ENCODE peak calls at places on chromosomes 16 and 17, in ten cellular contexts. One of them, this sample, is unnamed.

GRCh38 chr17:29358421-29358820 is 31.7 kb upstream of the TAOK1 start:
- DNase-seq in GM04503: no peak
- DNase-seq in PC-9: no peak
- DNase-seq in GM10248: no peak
- DNase-seq in activated T-helper 9 cell treated with anti-CD3 and anti-CD28 coated beads, Interleukin-2, amount 50 U/mL, for 16 hours: no peak
- DNase-seq in fibroblast of the aortic adventitia: peak
- DNase-seq in heart right ventricle: no peak
- DNase-seq in lower lobe of right lung: no peak
- DNase-seq in NCI-H460: no peak
- DNase-seq in HTR-8/SVneo: no peak
- DNase-seq in this sample: no peak

GRCh38 chr16:70770968-70771552 is 29.9 kb downstream of the VAC14 start:
- DNase-seq in HTR-8/SVneo: peak
- DNase-seq in NCI-H460: peak
- DNase-seq in activated T-helper 9 cell treated with anti-CD3 and anti-CD28 coated beads, Interleukin-2, amount 50 U/mL, for 16 hours: peak
- DNase-seq in GM04503: no peak
- DNase-seq in lower lobe of right lung: no peak
- DNase-seq in PC-9: peak
- DNase-seq in fibroblast of the aortic adventitia: peak
- DNase-seq in heart right ventricle: peak
- DNase-seq in GM10248: peak
- DNase-seq in this sample: peak

GRCh38 chr16:86541560-86541959 is 13.5 kb downstream of the MTHFSD start:
- DNase-seq in heart right ventricle: no peak
- DNase-seq in NCI-H460: no peak
- DNase-seq in activated T-helper 9 cell treated with anti-CD3 and anti-CD28 coated beads, Interleukin-2, amount 50 U/mL, for 16 hours: no peak
- DNase-seq in PC-9: no peak
- DNase-seq in GM10248: no peak
- DNase-seq in HTR-8/SVneo: no peak
- DNase-seq in lower lobe of right lung: no peak
- DNase-seq in fibroblast of the aortic adventitia: no peak
- DNase-seq in GM04503: no peak
- DNase-seq in this sample: no peak

GRCh38 chr17:78661092-78661770 is 84.0 kb upstream of the DNAH17 start:
- DNase-seq in lower lobe of right lung: no peak
- DNase-seq in NCI-H460: no peak
- DNase-seq in GM10248: no peak
- DNase-seq in heart right ventricle: no peak
- DNase-seq in HTR-8/SVneo: no peak
- DNase-seq in GM04503: no peak
- DNase-seq in PC-9: peak
- DNase-seq in fibroblast of the aortic adventitia: no peak
- DNase-seq in activated T-helper 9 cell treated with anti-CD3 and anti-CD28 coated beads, Interleukin-2, amount 50 U/mL, for 16 hours: no peak
- DNase-seq in this sample: no peak

GRCh38 chr16:8628981-8629725 is 7.7 kb downstream of the METTL22 start:
- DNase-seq in fibroblast of the aortic adventitia: no peak
- DNase-seq in NCI-H460: no peak
- DNase-seq in HTR-8/SVneo: no peak
- DNase-seq in GM04503: no peak
- DNase-seq in heart right ventricle: no peak
- DNase-seq in PC-9: no peak
- DNase-seq in lower lobe of right lung: no peak
- DNase-seq in activated T-helper 9 cell treated with anti-CD3 and anti-CD28 coated beads, Interleukin-2, amount 50 U/mL, for 16 hours: no peak
- DNase-seq in GM10248: no peak
- DNase-seq in this sample: no peak

GRCh38 chr16:48161906-48162305 is 6.1 kb upstream of the ABCC12 start:
- DNase-seq in GM10248: no peak
- DNase-seq in lower lobe of right lung: no peak
- DNase-seq in HTR-8/SVneo: no peak
- DNase-seq in fibroblast of the aortic adventitia: no peak
- DNase-seq in heart right ventricle: no peak
- DNase-seq in GM04503: no peak
- DNase-seq in activated T-helper 9 cell treated with anti-CD3 and anti-CD28 coated beads, Interleukin-2, amount 50 U/mL, for 16 hours: no peak
- DNase-seq in NCI-H460: no peak
- DNase-seq in PC-9: no peak
- DNase-seq in this sample: no peak

GRCh38 chr17:61669522-61669921 is 78.5 kb upstream of the NACA2 start:
- DNase-seq in GM10248: no peak
- DNase-seq in lower lobe of right lung: no peak
- DNase-seq in PC-9: no peak
- DNase-seq in GM04503: no peak
- DNase-seq in fibroblast of the aortic adventitia: no peak
- DNase-seq in activated T-helper 9 cell treated with anti-CD3 and anti-CD28 coated beads, Interleukin-2, amount 50 U/mL, for 16 hours: no peak
- DNase-seq in heart right ventricle: no peak
- DNase-seq in HTR-8/SVneo: no peak
- DNase-seq in NCI-H460: no peak
- DNase-seq in this sample: no peak

GRCh38 chr16:21156767-21157467 is 1.6 kb upstream of the LDAF1 start:
- DNase-seq in heart right ventricle: no peak
- DNase-seq in GM10248: peak
- DNase-seq in lower lobe of right lung: no peak
- DNase-seq in GM04503: no peak
- DNase-seq in activated T-helper 9 cell treated with anti-CD3 and anti-CD28 coated beads, Interleukin-2, amount 50 U/mL, for 16 hours: no peak
- DNase-seq in PC-9: peak
- DNase-seq in fibroblast of the aortic adventitia: peak
- DNase-seq in HTR-8/SVneo: peak
- DNase-seq in NCI-H460: peak
- DNase-seq in this sample: no peak

GRCh38 chr17:31413081-31413799 is 21.8 kb downstream of the RAB11FIP4 start:
- DNase-seq in fibroblast of the aortic adventitia: no peak
- DNase-seq in HTR-8/SVneo: no peak
- DNase-seq in PC-9: no peak
- DNase-seq in GM04503: no peak
- DNase-seq in GM10248: no peak
- DNase-seq in heart right ventricle: no peak
- DNase-seq in activated T-helper 9 cell treated with anti-CD3 and anti-CD28 coated beads, Interleukin-2, amount 50 U/mL, for 16 hours: no peak
- DNase-seq in NCI-H460: no peak
- DNase-seq in lower lobe of right lung: no peak
- DNase-seq in this sample: no peak

GRCh38 chr17:73139296-73139695 is 25.5 kb upstream of the SSTR2 start:
- DNase-seq in GM10248: no peak
- DNase-seq in lower lobe of right lung: no peak
- DNase-seq in GM04503: no peak
- DNase-seq in activated T-helper 9 cell treated with anti-CD3 and anti-CD28 coated beads, Interleukin-2, amount 50 U/mL, for 16 hours: no peak
- DNase-seq in heart right ventricle: no peak
- DNase-seq in fibroblast of the aortic adventitia: no peak
- DNase-seq in HTR-8/SVneo: no peak
- DNase-seq in NCI-H460: no peak
- DNase-seq in PC-9: no peak
- DNase-seq in this sample: no peak

GRCh38 chr16:35664091-35664693 is 2204.8 kb downstream of the TP53TG3F start:
- DNase-seq in GM04503: no peak
- DNase-seq in fibroblast of the aortic adventitia: no peak
- DNase-seq in GM10248: no peak
- DNase-seq in heart right ventricle: no peak
- DNase-seq in NCI-H460: no peak
- DNase-seq in HTR-8/SVneo: no peak
- DNase-seq in activated T-helper 9 cell treated with anti-CD3 and anti-CD28 coated beads, Interleukin-2, amount 50 U/mL, for 16 hours: no peak
- DNase-seq in PC-9: no peak
- DNase-seq in lower lobe of right lung: no peak
- DNase-seq in this sample: no peak

GRCh38 chr16:69396187-69397061 is 10.6 kb upstream of the TERF2 start:
- DNase-seq in heart right ventricle: no peak
- DNase-seq in fibroblast of the aortic adventitia: peak
- DNase-seq in GM04503: peak
- DNase-seq in NCI-H460: peak
- DNase-seq in activated T-helper 9 cell treated with anti-CD3 and anti-CD28 coated beads, Interleukin-2, amount 50 U/mL, for 16 hours: peak
- DNase-seq in lower lobe of right lung: no peak
- DNase-seq in HTR-8/SVneo: peak
- DNase-seq in GM10248: peak
- DNase-seq in PC-9: peak
- DNase-seq in this sample: peak

GRCh38 chr17:41810659-41811548 is 845 bp downstream of the P3H4 start:
- DNase-seq in activated T-helper 9 cell treated with anti-CD3 and anti-CD28 coated beads, Interleukin-2, amount 50 U/mL, for 16 hours: no peak
- DNase-seq in GM10248: no peak
- DNase-seq in NCI-H460: no peak
- DNase-seq in lower lobe of right lung: peak
- DNase-seq in fibroblast of the aortic adventitia: no peak
- DNase-seq in GM04503: no peak
- DNase-seq in heart right ventricle: no peak
- DNase-seq in PC-9: no peak
- DNase-seq in HTR-8/SVneo: no peak
- DNase-seq in this sample: no peak

GRCh38 chr16:54446639-54447038 is 160.1 kb upstream of the IRX3 start:
- DNase-seq in activated T-helper 9 cell treated with anti-CD3 and anti-CD28 coated beads, Interleukin-2, amount 50 U/mL, for 16 hours: no peak
- DNase-seq in HTR-8/SVneo: no peak
- DNase-seq in lower lobe of right lung: no peak
- DNase-seq in heart right ventricle: peak
- DNase-seq in GM10248: no peak
- DNase-seq in fibroblast of the aortic adventitia: peak
- DNase-seq in GM04503: peak
- DNase-seq in NCI-H460: peak
- DNase-seq in PC-9: no peak
- DNase-seq in this sample: peak

GRCh38 chr16:67761924-67762323 is 42.8 kb upstream of the GFOD2 start:
- DNase-seq in GM04503: no peak
- DNase-seq in activated T-helper 9 cell treated with anti-CD3 and anti-CD28 coated beads, Interleukin-2, amount 50 U/mL, for 16 hours: no peak
- DNase-seq in NCI-H460: no peak
- DNase-seq in fibroblast of the aortic adventitia: no peak
- DNase-seq in lower lobe of right lung: no peak
- DNase-seq in PC-9: no peak
- DNase-seq in heart right ventricle: no peak
- DNase-seq in HTR-8/SVneo: no peak
- DNase-seq in GM10248: no peak
- DNase-seq in this sample: no peak

GRCh38 chr17:5381542-5381941 is 37.9 kb downstream of the NUP88 start:
- DNase-seq in GM10248: no peak
- DNase-seq in PC-9: no peak
- DNase-seq in fibroblast of the aortic adventitia: peak
- DNase-seq in HTR-8/SVneo: no peak
- DNase-seq in NCI-H460: no peak
- DNase-seq in GM04503: peak
- DNase-seq in heart right ventricle: no peak
- DNase-seq in activated T-helper 9 cell treated with anti-CD3 and anti-CD28 coated beads, Interleukin-2, amount 50 U/mL, for 16 hours: no peak
- DNase-seq in lower lobe of right lung: no peak
- DNase-seq in this sample: no peak

GRCh38 chr16:610513-611381 is 20.0 kb upstream of the WFIKKN1 start:
- DNase-seq in heart right ventricle: no peak
- DNase-seq in fibroblast of the aortic adventitia: no peak
- DNase-seq in HTR-8/SVneo: no peak
- DNase-seq in GM10248: no peak
- DNase-seq in lower lobe of right lung: peak
- DNase-seq in NCI-H460: no peak
- DNase-seq in GM04503: no peak
- DNase-seq in activated T-helper 9 cell treated with anti-CD3 and anti-CD28 coated beads, Interleukin-2, amount 50 U/mL, for 16 hours: peak
- DNase-seq in PC-9: no peak
- DNase-seq in this sample: peak

GRCh38 chr17:32549559-32549958 is 62.8 kb downstream of the CDK5R1 start:
- DNase-seq in GM10248: no peak
- DNase-seq in activated T-helper 9 cell treated with anti-CD3 and anti-CD28 coated beads, Interleukin-2, amount 50 U/mL, for 16 hours: no peak
- DNase-seq in GM04503: no peak
- DNase-seq in lower lobe of right lung: no peak
- DNase-seq in PC-9: no peak
- DNase-seq in HTR-8/SVneo: no peak
- DNase-seq in heart right ventricle: no peak
- DNase-seq in fibroblast of the aortic adventitia: no peak
- DNase-seq in NCI-H460: no peak
- DNase-seq in this sample: no peak

GRCh38 chr17:47066841-47067682 is 88.0 kb upstream of the RPRML start:
- DNase-seq in GM10248: peak
- DNase-seq in activated T-helper 9 cell treated with anti-CD3 and anti-CD28 coated beads, Interleukin-2, amount 50 U/mL, for 16 hours: peak
- DNase-seq in heart right ventricle: peak
- DNase-seq in lower lobe of right lung: peak
- DNase-seq in fibroblast of the aortic adventitia: peak
- DNase-seq in HTR-8/SVneo: peak
- DNase-seq in PC-9: peak
- DNase-seq in NCI-H460: peak
- DNase-seq in GM04503: peak
- DNase-seq in this sample: peak